ENCODE peak calls at places on chromosomes 1 and 21, in five cellular contexts. W is Panc1, T is upper lobe of right lung, H is fibroblast of lung, B is colonic mucosa. F is an unnamed sample.

GRCh38 chr1:234624718-234625117 is 14.7 kb upstream of the IRF2BP2 start:
- DNase-seq in W (no peak), T (no peak), H (no peak), B (no peak), F (no peak)

GRCh38 chr1:10860682-10861081 is 64.2 kb upstream of the CASZ1 start:
- DNase-seq in W (no peak), T (peak), H (no peak), B (no peak), F (no peak)

GRCh38 chr1:42214447-42214871 is 49.9 kb upstream of the GUCA2A start:
- DNase-seq in W (no peak), T (no peak), H (peak), B (peak), F (no peak)

GRCh38 chr1:224894915-224895314 is 34.6 kb upstream of the DNAH14 start:
- DNase-seq in W (no peak), T (no peak), H (peak), B (no peak), F (no peak)

GRCh38 chr1:30508651-30509050 is 214.7 kb downstream of the MATN1 start:
- DNase-seq in W (no peak), T (no peak), H (no peak), B (no peak), F (no peak)

GRCh38 chr1:231871878-231872277 is 245.3 kb downstream of the DISC1 start:
- DNase-seq in W (no peak), T (no peak), H (no peak), B (no peak), F (no peak)

GRCh38 chr1:240706150-240706904 is 94.4 kb upstream of the GREM2 start:
- DNase-seq in W (no peak), T (no peak), H (peak), B (no peak), F (no peak)

GRCh38 chr1:157580179-157580827 is 17.6 kb downstream of the FCRL4 start:
- DNase-seq in W (peak), T (no peak), H (peak), B (peak), F (no peak)

GRCh38 chr1:225941220-225941948 is at the start of gene LEFTY2:
- DNase-seq in W (no peak), T (no peak), H (no peak), B (no peak), F (peak)

GRCh38 chr1:24157921-24158481 is 15.1 kb upstream of the IL22RA1 start:
- DNase-seq in W (no peak), T (no peak), H (no peak), B (no peak), F (peak)

GRCh38 chr1:223802602-223803001 is 43.1 kb downstream of the TP53BP2 start:
- DNase-seq in W (no peak), T (no peak), H (no peak), B (no peak), F (no peak)

GRCh38 chr1:199449221-199449620 is 578.3 kb upstream of the NR5A2 start:
- DNase-seq in W (no peak), T (no peak), H (no peak), B (no peak), F (peak)

GRCh38 chr1:199448641-199449040 is 578.9 kb upstream of the NR5A2 start:
- DNase-seq in W (no peak), T (no peak), H (no peak), B (no peak), F (no peak)

GRCh38 chr1:199452627-199453026 is 574.9 kb upstream of the NR5A2 start:
- DNase-seq in W (no peak), T (no peak), H (no peak), B (no peak), F (no peak)

GRCh38 chr1:199449681-199450080 is 577.8 kb upstream of the NR5A2 start:
- DNase-seq in W (no peak), T (no peak), H (no peak), B (no peak), F (no peak)

DNA sequence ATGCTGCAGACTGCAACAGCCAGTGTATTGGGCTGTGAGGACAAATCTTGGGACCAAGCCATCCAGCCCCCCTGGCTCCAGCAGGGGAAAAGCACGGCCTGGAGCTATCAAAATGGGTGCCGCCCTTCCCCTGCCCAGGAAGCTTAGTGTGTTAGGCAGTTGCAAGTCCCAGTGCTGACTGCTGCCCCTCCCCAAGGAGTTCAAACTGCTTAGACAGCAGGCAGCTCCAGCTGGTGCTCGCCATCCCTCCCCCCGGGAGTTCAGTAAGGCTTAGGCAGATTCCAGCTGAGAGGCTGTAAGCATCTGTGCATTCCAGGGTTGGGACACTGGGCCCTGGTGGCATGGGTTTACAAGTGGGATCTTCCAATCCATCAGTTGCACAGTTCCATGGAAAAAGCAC is 579.6 kb upstream of the NR5A2 start:
- DNase-seq in W (no peak), T (no peak), H (no peak), B (no peak), F (peak)
- TF ChIP-seq CTCF in W (no peak), T (no peak), H (no peak), B (no peak), F (no peak)

DNA sequence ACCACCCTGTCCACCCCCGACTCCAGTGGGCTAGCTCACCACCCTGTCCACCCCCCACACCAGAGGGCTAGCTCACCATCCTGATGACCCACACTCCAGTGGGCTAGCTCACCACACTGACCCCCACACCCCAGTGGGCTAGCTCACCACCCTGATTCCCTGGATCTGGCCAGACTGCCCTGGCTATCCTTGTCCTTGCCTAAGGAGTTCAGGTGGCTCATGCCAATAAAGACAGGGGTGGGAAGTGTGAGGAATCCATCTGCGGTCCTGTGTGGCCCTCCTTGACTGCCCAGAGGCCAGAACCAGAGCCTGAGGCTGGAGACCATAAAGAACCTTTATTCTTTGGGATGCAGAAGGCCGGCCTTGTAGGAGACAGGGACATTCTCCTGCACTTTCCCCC is 3.6 kb downstream of the PADI1 start:
- DNase-seq in W (no peak), T (no peak), H (no peak), B (no peak), F (no peak)
- TF ChIP-seq CTCF in W (no peak), T (no peak), H (no peak), B (no peak), F (no peak)

GRCh38 chr1:9316512-9316911 is 23.8 kb downstream of the SPSB1 start:
- DNase-seq in W (no peak), T (no peak), H (no peak), B (no peak), F (no peak)

GRCh38 chr1:9315411-9316079 is 22.9 kb downstream of the SPSB1 start:
- DNase-seq in W (no peak), T (no peak), H (peak), B (no peak), F (no peak)

GRCh38 chr1:9317591-9318331 is 25.1 kb downstream of the SPSB1 start:
- DNase-seq in W (no peak), T (no peak), H (peak), B (no peak), F (no peak)

GRCh38 chr1:9316080-9316444 is 23.4 kb downstream of the SPSB1 start:
- DNase-seq in W (no peak), T (no peak), H (no peak), B (no peak), F (no peak)

DNA sequence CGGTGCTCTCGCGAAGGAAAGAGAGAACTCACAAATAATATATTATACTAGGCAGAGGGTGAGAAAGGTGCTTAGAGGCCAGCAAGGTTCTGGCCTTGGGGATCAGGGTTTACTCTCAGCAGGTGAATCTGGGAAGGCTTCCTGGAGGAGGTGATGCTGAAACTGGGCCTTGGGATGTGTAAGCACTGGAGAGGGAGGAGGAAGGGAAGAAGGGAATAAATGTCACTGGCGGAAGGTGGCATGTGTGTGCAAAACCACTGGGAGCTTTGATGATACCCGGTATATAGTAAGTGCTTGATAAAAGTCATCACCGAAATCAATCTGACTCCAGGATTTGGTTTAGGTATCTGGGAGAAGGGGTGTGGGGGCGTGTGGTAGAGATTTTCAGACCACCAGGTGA is 24.4 kb downstream of the SPSB1 start:
- DNase-seq in W (no peak), T (no peak), H (no peak), B (no peak), F (no peak)
- TF ChIP-seq CTCF in W (no peak), T (no peak), H (no peak), B (no peak), F (no peak)

GRCh38 chr21:18725653-18726052 is 322.1 kb upstream of the TMPRSS15 start:
- DNase-seq in W (no peak), T (no peak), H (no peak), B (no peak), F (no peak)
- TF ChIP-seq CTCF in W (no peak), T (no peak), H (no peak), B (no peak), F (no peak)

GRCh38 chr1:165678509-165678908 is 19.9 kb downstream of the ALDH9A1 start:
- DNase-seq in W (no peak), T (no peak), H (no peak), B (no peak), F (no peak)

GRCh38 chr1:165671531-165671930 is 26.8 kb downstream of the ALDH9A1 start:
- DNase-seq in W (no peak), T (no peak), H (peak), B (no peak), F (no peak)

GRCh38 chr1:165675794-165676193 is 22.6 kb downstream of the ALDH9A1 start:
- DNase-seq in W (no peak), T (no peak), H (no peak), B (no peak), F (no peak)

GRCh38 chr1:165679282-165680036 is 18.9 kb downstream of the ALDH9A1 start:
- DNase-seq in W (no peak), T (no peak), H (no peak), B (no peak), F (no peak)

DNA sequence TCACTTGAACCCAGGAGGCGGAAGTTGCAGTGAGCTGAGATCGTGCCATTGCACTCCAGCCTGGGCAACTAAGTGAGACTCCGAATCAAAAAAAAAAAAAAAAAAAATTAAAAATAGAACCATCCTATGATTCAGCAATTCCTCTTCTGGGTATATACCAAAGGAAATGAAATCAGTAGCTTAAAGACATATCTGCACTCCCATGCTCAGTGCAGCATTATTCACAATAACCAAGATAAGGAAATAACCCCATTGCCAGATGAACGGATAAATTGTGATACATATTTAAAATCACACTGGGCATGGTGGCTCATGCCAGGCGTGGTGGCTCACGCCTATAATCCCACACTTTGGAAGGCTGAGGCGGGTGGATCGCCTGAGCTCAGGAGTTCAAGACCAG is 23.8 kb downstream of the ALDH9A1 start:
- DNase-seq in W (no peak), T (no peak), H (no peak), B (no peak), F (no peak)
- TF ChIP-seq CTCF in W (no peak), T (no peak), H (no peak), B (no peak), F (no peak)

DNA sequence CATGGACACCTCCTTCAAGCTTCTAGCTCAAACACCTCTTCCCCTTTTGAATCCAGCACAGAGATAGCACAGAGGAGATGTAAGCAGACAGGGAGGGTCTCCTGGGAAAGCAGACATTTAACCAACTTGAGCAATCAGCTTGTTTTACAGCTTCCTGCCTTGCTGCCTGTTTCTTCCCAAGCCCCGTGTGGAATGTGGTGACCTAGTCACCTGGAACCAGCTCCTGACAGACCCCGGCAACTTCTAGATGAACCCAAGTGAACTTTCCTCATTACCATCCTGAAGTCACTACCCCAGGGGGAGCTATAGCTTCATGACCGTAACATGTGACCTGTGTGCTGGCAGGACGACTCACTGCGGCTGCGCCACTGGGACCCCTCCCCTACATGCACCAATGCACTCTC is 24.1 kb upstream of the TTF2 start:
- DNase-seq in W (no peak), T (no peak), H (no peak), B (no peak), F (no peak)
- TF ChIP-seq CTCF in W (no peak), T (no peak), H (no peak), B (no peak), F (no peak)

F was measured in kidney.